ENCODE peak calls at places on chromosomes 2 and 18, in five cellular contexts. N is OCI-LY7, R is adrenal gland, W is colonic mucosa, X is heart right ventricle. J is an unnamed sample.

GRCh38 chr2:170401187-170401586 is 223.2 kb downstream of the MYO3B start:
- DNase-seq in W (no peak), N (no peak), R (no peak), X (no peak), J (no peak)

GRCh38 chr2:85134255-85135065 is 1.3 kb downstream of the TCF7L1 start:
- DNase-seq in W (peak; percentile 22), X (peak; percentile 39), R (peak; percentile 29), N (no peak), J (peak; percentile 43)

GRCh38 chr18:4106407-4107033 is 348.6 kb downstream of the DLGAP1 start:
- DNase-seq in R (peak; percentile 85), W (peak; percentile 64), N (peak; percentile 70), X (peak; percentile 47), J (peak; percentile 83)

GRCh38 chr2:121283670-121284245 is 1.2 kb downstream of the TFCP2L1 start:
- DNase-seq in X (no peak), N (no peak), R (no peak), W (peak; percentile 35), J (no peak)

GRCh38 chr2:40281021-40281940 is 170.6 kb downstream of the SLC8A1 start:
- DNase-seq in N (peak; percentile 67), R (peak; percentile 33), W (no peak), X (peak; percentile 58), J (no peak)

GRCh38 chr2:241238693-241239198 is 50.3 kb downstream of the ANO7 start:
- DNase-seq in N (no peak), W (no peak), R (no peak), X (no peak), J (no peak)

GRCh38 chr2:47129191-47129711 is 25.9 kb downstream of the STPG4 start:
- DNase-seq in X (no peak), W (no peak), R (no peak), N (no peak), J (no peak)

GRCh38 chr18:48800479-48800876 is 150.3 kb downstream of the SMAD7 start:
- DNase-seq in X (no peak), R (peak; percentile 18), W (peak; percentile 15), N (no peak), J (no peak)

GRCh38 chr2:761384-761783 is 84.2 kb upstream of the TMEM18 start:
- DNase-seq in R (no peak), X (no peak), W (no peak), N (no peak), J (no peak)

GRCh38 chr2:31108887-31109286 is 29.4 kb downstream of the GALNT14 start:
- DNase-seq in X (no peak), W (no peak), N (no peak), R (no peak), J (no peak)

GRCh38 chr2:38509322-38509946 is 93.3 kb downstream of the HNRNPLL start:
- DNase-seq in N (no peak), X (no peak), W (no peak), R (peak; percentile 45), J (no peak)

GRCh38 chr18:8895987-8896619 is 190.7 kb downstream of the MTCL1 start:
- DNase-seq in X (no peak), W (no peak), N (no peak), R (no peak), J (no peak)

GRCh38 chr2:25844089-25844488 is 34.2 kb downstream of the ASXL2 start:
- DNase-seq in R (no peak), N (no peak), W (no peak), X (no peak), J (no peak)

GRCh38 chr2:98545591-98545990 is 62.7 kb downstream of the COA5 start:
- DNase-seq in R (no peak), X (no peak), W (no peak), N (no peak), J (no peak)

GRCh38 chr18:12599543-12599942 is 58.4 kb downstream of the SPIRE1 start:
- DNase-seq in X (no peak), R (no peak), N (no peak), W (no peak), J (no peak)

GRCh38 chr2:20633794-20634259 is 17.1 kb downstream of the HS1BP3 start:
- DNase-seq in R (no peak), W (peak; percentile 74), N (no peak), X (no peak), J (peak; percentile 89)

GRCh38 chr2:168910330-168910729 is 9.2 kb downstream of the G6PC2 start:
- DNase-seq in N (no peak), X (no peak), W (no peak), R (no peak), J (no peak)

GRCh38 chr2:47354013-47354816 is 48.7 kb upstream of the MSH2 start:
- DNase-seq in R (peak; percentile 74), X (no peak), W (peak; percentile 81), N (no peak), J (peak; percentile 49)

GRCh38 chr18:25787281-25787680 is 303.1 kb downstream of the SS18 start:
- DNase-seq in X (no peak), N (no peak), R (no peak), W (no peak), J (no peak)

GRCh38 chr2:238835726-238836301 is 12.1 kb upstream of the TWIST2 start:
- DNase-seq in R (no peak), N (no peak), X (no peak), W (no peak), J (no peak)

GRCh38 chr2:188875104-188875503 is 99.1 kb upstream of the COL3A1 start:
- DNase-seq in N (no peak), W (no peak), X (no peak), R (no peak), J (no peak)

GRCh38 chr2:64019083-64019974 is at the start of gene VPS54:
- DNase-seq in W (peak; percentile 61), X (peak; percentile 48), R (peak; percentile 64), N (peak; percentile 72), J (peak; percentile 60)
- H3K4me1 ChIP-seq in W (no peaks in the 10 kb centered on the region), X (peaks cover 33% of the 10 kb centered on the region), R (peaks cover 6% of the 10 kb centered on the region), N (peaks cover 36% of the 10 kb centered on the region), J (peaks cover 27% of the 10 kb centered on the region)

GRCh38 chr2:14634223-14634884 is 1.8 kb downstream of the LRATD1 start:
- DNase-seq in W (peak; percentile 86), X (peak; percentile 71), N (no peak), R (peak; percentile 89), J (peak; percentile 94)
- TF ChIP-seq CTCF in W (peak; percentile 65), X (peak; percentile 22), N (no peak), R (peak; percentile 57), J (peak; percentile 66)

DNA sequence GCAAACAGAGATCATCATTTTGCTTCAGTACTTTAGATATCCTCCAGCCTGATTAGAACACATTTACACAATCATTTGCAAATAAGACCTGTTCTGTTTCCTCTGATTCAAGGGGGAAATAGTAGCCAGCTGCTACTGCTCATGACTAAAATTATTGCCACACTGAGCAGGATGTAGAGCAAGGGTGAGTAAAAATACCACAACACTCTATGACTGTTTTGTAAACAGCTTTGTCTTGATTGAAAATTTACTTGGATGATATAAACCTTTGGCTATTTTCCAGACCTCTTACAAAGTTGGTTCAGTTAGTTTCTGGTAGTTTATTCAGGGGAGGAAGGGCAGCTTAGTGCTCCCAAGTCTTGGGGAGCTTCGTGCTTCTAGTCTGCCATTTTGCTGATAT is 286.4 kb upstream of the CNTNAP5 start:
- DNase-seq in R (no peak), W (no peak), X (no peak), N (no peak), J (no peak)
- H3K9me3 ChIP-seq in R (no peaks in the 10 kb centered on the region), W (no peaks in the 10 kb centered on the region), X (peaks cover 4% of the 10 kb centered on the region), N (no peaks in the 10 kb centered on the region), J (peaks cover 25% of the 10 kb centered on the region)

DNA sequence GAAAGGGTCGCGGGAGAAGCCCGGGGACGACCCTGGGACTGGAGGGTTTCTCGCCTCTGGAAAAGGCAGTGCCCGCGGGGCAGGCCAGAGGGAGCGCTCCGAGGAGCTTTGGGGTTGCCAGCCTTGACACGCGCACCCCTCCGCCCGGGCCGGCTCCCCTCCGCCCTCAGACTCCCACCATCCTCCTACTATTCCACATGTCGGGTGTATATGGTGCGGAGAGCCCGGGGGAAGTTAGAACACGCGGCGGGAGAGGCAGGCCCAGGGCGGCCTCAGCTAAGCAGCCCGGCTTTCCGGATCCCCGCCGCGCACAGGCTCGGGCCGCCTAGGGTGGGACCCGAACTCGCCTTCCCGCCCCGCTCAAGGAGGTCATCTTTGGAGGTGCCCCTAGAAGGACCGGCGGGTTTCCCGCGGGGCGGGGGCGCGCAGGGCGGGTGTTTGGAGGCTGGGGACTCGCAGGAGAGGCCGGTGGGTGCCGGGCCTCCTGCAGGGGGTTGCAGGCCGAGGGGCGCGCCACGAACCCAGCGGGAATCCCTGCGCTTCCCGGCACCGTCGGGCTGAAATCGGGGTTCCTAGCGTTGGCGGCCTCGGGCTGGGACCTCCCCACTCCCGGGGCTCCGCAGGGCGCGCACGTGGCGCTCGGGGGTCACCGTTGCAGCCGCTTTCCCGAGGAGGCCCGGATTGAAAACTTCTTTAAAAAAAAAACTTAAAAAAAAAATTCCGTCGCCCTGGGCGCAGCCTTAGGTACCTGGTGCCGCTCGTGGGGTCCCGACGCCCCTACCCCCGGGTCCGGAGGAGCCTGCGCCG is 3.7 kb downstream of the NFATC1 start:
- DNase-seq in R (no peak), N (peak; percentile 32), W (no peak), X (no peak), J (peak; percentile 47)
- H3K4me1 ChIP-seq in R (peaks cover 6% of the 10 kb centered on the region), N (peaks cover 48% of the 10 kb centered on the region), W (no peaks in the 10 kb centered on the region), X (peaks cover 58% of the 10 kb centered on the region), J (peaks cover 28% of the 10 kb centered on the region)

GRCh38 chr2:124213977-124214587 is 189.0 kb downstream of the CNTNAP5 start:
- DNase-seq in R (no peak), X (no peak), N (no peak), W (no peak), J (no peak)
- TF ChIP-seq CTCF in R (no peak), X (no peak), N (no peak), W (no peak), J (no peak)

GRCh38 chr2:89780318-89780717 is 1088.8 kb downstream of the RPIA start:
- DNase-seq in N (no peak), W (no peak), X (no peak), R (no peak), J (no peak)
- H3K9me3 ChIP-seq in N (peaks cover 99% of the 10 kb centered on the region), W (peaks cover 24% of the 10 kb centered on the region), X (peaks cover 100% of the 10 kb centered on the region), R (no peaks in the 10 kb centered on the region), J (peaks cover 100% of the 10 kb centered on the region)

DNA sequence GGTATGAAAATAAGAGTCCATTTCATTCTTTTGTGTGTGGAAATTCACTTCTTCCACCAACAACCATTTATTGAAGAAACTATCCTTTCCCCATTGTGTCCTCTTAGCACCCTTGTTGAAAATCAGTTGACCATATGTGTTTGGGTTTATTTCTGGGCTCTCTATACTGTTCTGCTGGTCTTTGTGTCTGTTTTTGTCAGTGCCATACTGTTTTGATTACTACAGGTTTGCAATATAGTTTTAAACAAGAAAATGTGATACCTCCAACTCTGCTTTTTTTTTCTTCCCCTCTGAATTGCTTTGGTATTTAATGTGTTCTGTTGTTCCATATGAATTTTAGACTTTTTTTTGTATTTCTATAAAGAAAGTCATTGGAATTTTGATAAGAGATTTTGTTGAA is 8.4 kb downstream of the GTF2A1L start:
- DNase-seq in R (no peak), N (no peak), X (no peak), W (no peak), J (no peak)
- H3K4me1 ChIP-seq in R (no peaks in the 10 kb centered on the region), N (no peaks in the 10 kb centered on the region), X (no peaks in the 10 kb centered on the region), W (no peaks in the 10 kb centered on the region), J (no peaks in the 10 kb centered on the region)

DNA sequence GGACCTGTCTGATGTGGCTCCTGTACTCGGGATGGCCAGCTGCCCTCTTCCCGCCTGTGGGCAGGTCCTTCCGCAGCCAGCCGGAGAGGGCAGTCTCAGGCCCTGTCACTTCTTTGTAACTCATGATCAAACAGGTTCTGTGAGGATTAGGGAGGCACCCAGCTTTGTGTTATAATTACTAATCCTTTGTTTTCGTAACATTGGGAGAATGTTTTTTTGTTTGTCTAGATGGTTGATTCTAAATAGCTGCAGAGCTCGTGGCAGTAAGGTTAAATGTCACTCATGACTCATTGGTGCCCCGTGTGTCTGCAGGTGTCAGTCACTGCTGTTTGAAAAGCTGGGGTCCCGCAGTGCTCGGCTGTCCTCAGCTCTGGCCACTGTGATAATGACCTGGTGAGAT is 172.6 kb downstream of the VAPA start:
- DNase-seq in W (no peak), X (no peak), R (no peak), N (no peak), J (no peak)
- TF ChIP-seq CTCF in W (no peak), X (no peak), R (no peak), N (no peak), J (no peak)